ENCODE peak calls at places on chromosomes 1 and 21, in eight cellular contexts. G, V, I, L, A, X, D and B are unnamed samples.

GRCh38 chr1:40232444-40232843 is 15.3 kb upstream of the TMCO2 start:
- DNase-seq in G (no peak), V (no peak), I (no peak), L (peak; percentile 13), A (no peak), X (no peak), D (no peak), B (no peak)

GRCh38 chr1:221608835-221609320 is 133.0 kb downstream of the DUSP10 start:
- DNase-seq in G (no peak), V (no peak), I (no peak), L (no peak), A (no peak), X (no peak), D (no peak), B (no peak)

GRCh38 chr21:44868707-44869106 is 4.8 kb downstream of the PTTG1IP start:
- DNase-seq in G (no peak), V (no peak), I (no peak), L (no peak), A (no peak), X (no peak), D (no peak), B (no peak)

GRCh38 chr1:9490605-9491339 is 48.5 kb upstream of the SLC25A33 start:
- DNase-seq in G (peak; percentile 88), V (peak; percentile 93), I (peak; percentile 82), L (peak; percentile 94), A (peak; percentile 89), X (peak; percentile 85), D (peak; percentile 91), B (peak; percentile 78)

GRCh38 chr1:70353038-70353437 is 1.5 kb downstream of the ANKRD13C start:
- DNase-seq in G (no peak), V (no peak), I (no peak), L (no peak), A (no peak), X (no peak), D (no peak), B (no peak)

GRCh38 chr1:28807986-28808385 is 4.0 kb upstream of the OPRD1 start:
- DNase-seq in G (no peak), V (no peak), I (no peak), L (no peak), A (no peak), X (no peak), D (no peak), B (no peak)

GRCh38 chr1:53586765-53587164 is 127.6 kb downstream of the DMRTB1 start:
- DNase-seq in G (peak; percentile 20), V (no peak), I (no peak), L (no peak), A (no peak), X (no peak), D (no peak), B (no peak)

GRCh38 chr1:185483647-185484450 is 166.8 kb upstream of the IVNS1ABP start:
- DNase-seq in G (peak; percentile 39), V (no peak), I (no peak), L (no peak), A (peak; percentile 89), X (no peak), D (no peak), B (peak; percentile 86)

GRCh38 chr1:232709339-232709738 is 79.4 kb upstream of the SIPA1L2 start:
- DNase-seq in G (no peak), V (no peak), I (no peak), L (no peak), A (no peak), X (no peak), D (no peak), B (peak; percentile 35)

GRCh38 chr1:77824694-77825355 is 45.4 kb downstream of the MIGA1 start:
- DNase-seq in G (no peak), V (no peak), I (no peak), L (no peak), A (no peak), X (no peak), D (no peak), B (no peak)

GRCh38 chr1:21350132-21350885 is 60.0 kb upstream of the ECE1 start:
- DNase-seq in G (peak; percentile 40), V (no peak), I (no peak), L (no peak), A (no peak), X (no peak), D (no peak), B (no peak)

GRCh38 chr1:96464159-96464558 is 257.4 kb upstream of the PTBP2 start:
- DNase-seq in G (peak; percentile 13), V (no peak), I (no peak), L (no peak), A (peak; percentile 49), X (no peak), D (no peak), B (no peak)
- H3K4me3 ChIP-seq in G (no peak overlapping the region), V (no peak overlapping the region), I (no peak overlapping the region), L (no peak overlapping the region), A (no peak overlapping the region), X (no peak overlapping the region), D (no peak overlapping the region), B (no peak overlapping the region)

GRCh38 chr1:95309031-95309459 is 75.0 kb downstream of the RWDD3 start:
- DNase-seq in G (peak; percentile 80), V (no peak), I (no peak), L (no peak), A (peak; percentile 36), X (no peak), D (no peak), B (peak; percentile 38)
- TF ChIP-seq CTCF in G (peak; percentile 84), V (peak; percentile 30), I (peak; percentile 51), L (peak; percentile 22), A (peak; percentile 64), X (no peak), D (peak; percentile 67), B (peak; percentile 62)

GRCh38 chr1:117631761-117632160 is 25.9 kb downstream of the TENT5C start:
- DNase-seq in G (no peak), V (no peak), I (no peak), L (no peak), A (no peak), X (no peak), D (no peak), B (no peak)
- H3K4me3 ChIP-seq in G (no peak overlapping the region), V (no peak overlapping the region), I (no peak overlapping the region), L (no peak overlapping the region), A (no peak overlapping the region), X (no peak overlapping the region), D (no peak overlapping the region), B (no peak overlapping the region)

GRCh38 chr21:37758997-37759396 is 157.3 kb downstream of the KCNJ6 start:
- DNase-seq in G (peak; percentile 70), V (peak; percentile 28), I (no peak), L (peak; percentile 42), A (peak; percentile 14), X (no peak), D (no peak), B (peak; percentile 50)
- TF ChIP-seq CTCF in G (peak; percentile 66), V (peak; percentile 41), I (no peak), L (peak; percentile 70), A (peak; percentile 35), X (no peak), D (peak; percentile 38), B (peak; percentile 87)

GRCh38 chr1:62306065-62306464 is 13.2 kb downstream of the KANK4 start:
- DNase-seq in G (no peak), V (no peak), I (no peak), L (no peak), A (no peak), X (no peak), D (no peak), B (no peak)
- H3K4me3 ChIP-seq in G (no peak overlapping the region), V (no peak overlapping the region), I (no peak overlapping the region), L (no peak overlapping the region), A (no peak overlapping the region), X (no peak overlapping the region), D (no peak overlapping the region), B (no peak overlapping the region)

GRCh38 chr1:147741075-147741474 is 19.3 kb downstream of the GJA5 start:
- DNase-seq in G (no peak), V (no peak), I (no peak), L (no peak), A (peak; percentile 2), X (no peak), D (peak; percentile 43), B (no peak)
- TF ChIP-seq CTCF in G (no peak), V (no peak), I (no peak), L (no peak), A (no peak), X (no peak), D (no peak), B (no peak)

DNA sequence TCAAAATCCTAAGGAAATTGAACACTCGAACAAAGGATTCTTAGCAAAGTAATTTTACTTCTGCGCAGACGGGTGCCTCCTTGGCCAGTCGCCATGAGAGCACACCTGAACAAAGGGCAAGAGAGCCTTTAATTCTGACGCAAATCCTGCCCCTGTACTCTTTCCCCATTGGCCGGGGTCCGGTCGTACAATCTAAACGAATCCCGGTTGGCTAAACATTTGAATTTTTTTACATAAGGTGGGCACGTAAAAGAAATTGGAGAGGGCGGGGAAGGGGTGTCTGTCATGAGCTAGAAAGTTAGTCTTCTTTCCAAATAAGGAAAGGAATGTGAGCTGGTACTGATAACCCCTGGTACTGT is 8.2 kb upstream of the IL22RA1 start:
- DNase-seq in G (peak; percentile 92), V (peak; percentile 87), I (peak; percentile 92), L (peak; percentile 79), A (no peak), X (no peak), D (no peak), B (no peak)
- H3K4me3 ChIP-seq in G (peak overlapping the region; percentile 50), V (no peak overlapping the region), I (no peak overlapping the region), L (peak overlapping the region; percentile 9), A (no peak overlapping the region), X (no peak overlapping the region), D (no peak overlapping the region), B (no peak overlapping the region)

DNA sequence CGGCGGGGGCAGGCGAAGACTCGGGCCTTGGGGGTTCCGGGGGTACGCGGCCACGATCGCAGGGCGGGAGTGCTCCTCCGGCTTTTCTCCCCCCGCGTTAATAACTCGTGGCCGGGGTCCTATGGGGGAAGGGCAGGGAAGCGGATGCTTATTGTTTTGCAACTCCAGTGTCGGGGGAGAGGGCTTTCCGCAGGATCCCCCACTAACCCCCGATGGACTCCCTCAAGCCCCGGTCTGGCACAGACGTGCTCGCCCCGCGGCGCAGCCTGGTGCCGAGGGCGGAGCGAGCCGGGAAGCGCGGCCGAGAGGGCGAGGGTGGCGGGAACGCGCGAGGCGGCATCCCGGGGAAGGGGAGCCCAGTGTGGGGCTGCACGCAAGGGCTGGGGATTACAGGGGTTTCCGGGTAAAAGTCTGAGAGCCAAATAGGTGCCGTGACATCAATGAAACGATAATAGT is 717 bp downstream of the UCK2 start:
- DNase-seq in G (peak; percentile 65), V (peak; percentile 65), I (no peak), L (peak; percentile 53), A (peak; percentile 19), X (peak; percentile 35), D (peak; percentile 22), B (no peak)
- TF ChIP-seq CTCF in G (no peak), V (no peak), I (no peak), L (no peak), A (no peak), X (no peak), D (no peak), B (peak; percentile 6)

GRCh38 chr1:19646771-19647319 is 2.7 kb downstream of the NBL1 start:
- DNase-seq in G (no peak), V (no peak), I (no peak), L (no peak), A (no peak), X (no peak), D (no peak), B (no peak)
- H3K4me3 ChIP-seq in G (no peak overlapping the region), V (peak overlapping the region; percentile 59), I (peak overlapping the region; percentile 92), L (peak overlapping the region; percentile 76), A (peak overlapping the region; percentile 87), X (peak overlapping the region; percentile 65), D (peak overlapping the region; percentile 87), B (peak overlapping the region; percentile 65)

GRCh38 chr1:94698759-94699502 is 121.2 kb upstream of the SLC44A3 start:
- DNase-seq in G (no peak), V (no peak), I (no peak), L (no peak), A (peak; percentile 88), X (no peak), D (no peak), B (peak; percentile 48)
- TF ChIP-seq CTCF in G (no peak), V (no peak), I (no peak), L (no peak), A (peak; percentile 3), X (no peak), D (no peak), B (no peak)